ENCODE peak calls at places on chromosome 2, in four cellular contexts. I is psoas muscle, W is OCI-LY7, J is stomach. Y is an unnamed sample. For H3K9me3 and H3K4me1, the result is how much of the 10 kb centered on the place peaks cover.

GRCh38 chr2:98521266-98521665 is 76.6 kb downstream of the INPP4A start:
- DNase-seq in I (no peak), W (no peak), J (no peak), Y (no peak)

GRCh38 chr2:18907508-18907907 is 318.1 kb upstream of the NT5C1B start:
- DNase-seq in I (no peak), J (no peak), W (no peak), Y (no peak)

GRCh38 chr2:96962567-96963203 is 23.7 kb downstream of the FAM178B start:
- DNase-seq in J (no peak), W (peak), I (peak), Y (no peak)

GRCh38 chr2:214896287-214896686 is 86.8 kb upstream of the BARD1 start:
- DNase-seq in I (no peak), W (no peak), J (no peak), Y (no peak)

GRCh38 chr2:126797622-126798275 is 100.9 kb upstream of the TEX51 start:
- DNase-seq in J (peak), W (no peak), I (no peak), Y (no peak)

GRCh38 chr2:100577777-100578176 is 15.0 kb downstream of the PDCL3 start:
- DNase-seq in I (no peak), W (no peak), J (no peak), Y (no peak)

GRCh38 chr2:21118302-21118920 is 5.4 kb upstream of the TDRD15 start:
- DNase-seq in J (no peak), I (no peak), W (peak), Y (peak)

GRCh38 chr2:149686677-149687427 is 99.3 kb upstream of the MMADHC start:
- DNase-seq in J (no peak), W (no peak), I (peak), Y (peak)

GRCh38 chr2:186709529-186710455 is 15.9 kb downstream of the FAM171B start:
- DNase-seq in I (no peak), W (no peak), J (no peak), Y (no peak)

GRCh38 chr2:27655155-27655951 is 8.1 kb downstream of the SUPT7L start:
- DNase-seq in J (no peak), W (no peak), I (no peak), Y (no peak)

GRCh38 chr2:120287183-120288015 is 34.7 kb downstream of the RALB start:
- DNase-seq in I (no peak), J (no peak), W (no peak), Y (no peak)

GRCh38 chr2:181656450-181657261 is at the start of gene CERKL:
- DNase-seq in W (no peak), J (peak), I (peak), Y (peak)

GRCh38 chr2:119256574-119256921 is 32.9 kb downstream of the STEAP3 start:
- DNase-seq in J (no peak), I (no peak), W (no peak), Y (no peak)

GRCh38 chr2:223101340-223102039 is 49.5 kb downstream of the KCNE4 start:
- DNase-seq in W (peak), J (peak), I (no peak), Y (no peak)

GRCh38 chr2:177241771-177242135 is 22.8 kb downstream of the NFE2L2 start:
- DNase-seq in W (no peak), J (no peak), I (no peak), Y (no peak)
- H3K4me3 ChIP-seq in W (no peak), J (no peak), I (peak), Y (peak)

DNA sequence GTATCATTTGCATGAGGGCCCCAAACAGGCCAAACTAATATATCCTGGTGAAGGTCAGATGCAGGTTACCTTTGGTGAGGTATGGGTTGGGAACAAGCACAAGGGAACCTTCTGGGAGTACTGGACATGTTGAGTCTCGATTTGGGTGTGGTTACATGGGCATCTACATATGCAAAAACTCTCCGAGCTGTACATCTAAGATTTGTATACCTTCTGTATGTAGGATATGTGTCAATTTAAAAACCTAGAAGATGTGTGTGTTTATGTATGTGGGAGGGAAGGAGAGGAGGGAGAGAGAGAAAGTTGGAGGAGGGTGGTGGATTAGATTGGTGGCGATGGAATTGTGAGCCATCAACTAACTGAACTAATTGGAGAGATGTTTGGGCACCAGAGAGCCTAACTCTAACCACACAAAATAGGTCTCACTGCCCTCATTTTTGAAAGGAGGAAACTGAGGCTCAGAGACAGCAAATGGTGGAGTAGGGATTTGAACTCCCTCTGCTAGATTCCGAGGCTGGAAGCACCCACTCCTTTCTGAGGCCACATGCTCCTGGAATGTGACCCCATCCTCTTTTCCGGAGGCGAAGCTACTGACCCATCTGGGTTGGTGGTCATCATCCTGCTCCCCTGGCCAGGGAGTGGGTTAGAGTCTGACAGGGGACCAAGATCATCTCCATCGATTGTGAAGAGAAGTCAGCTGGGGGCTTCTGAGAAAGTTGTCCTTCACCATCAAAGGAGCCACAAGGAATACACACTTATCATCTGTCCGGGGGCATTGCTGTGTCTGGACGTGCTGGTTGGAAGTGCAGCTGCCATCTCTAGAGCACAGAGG is 107.3 kb upstream of the MYCN start:
- DNase-seq in J (no peak), I (no peak), W (no peak), Y (no peak)
- H3K9me3 ChIP-seq in J (under half), I (under half), W (under half), Y (under half)

GRCh38 chr2:67446504-67446911 is 49.4 kb downstream of the ETAA1 start:
- DNase-seq in W (no peak), J (no peak), I (no peak), Y (no peak)

GRCh38 chr2:67451086-67451832 is 54.1 kb downstream of the ETAA1 start:
- DNase-seq in J (peak), W (no peak), I (no peak), Y (no peak)

GRCh38 chr2:67453365-67453764 is 56.2 kb downstream of the ETAA1 start:
- DNase-seq in I (no peak), J (no peak), W (no peak), Y (no peak)

GRCh38 chr2:67445652-67446268 is 48.6 kb downstream of the ETAA1 start:
- DNase-seq in J (no peak), W (no peak), I (no peak), Y (no peak)

GRCh38 chr2:67448648-67449047 is 51.5 kb downstream of the ETAA1 start:
- DNase-seq in W (no peak), J (no peak), I (no peak), Y (no peak)
- H3K4me1 ChIP-seq in W (under half), J (under half), I (under half), Y (under half)

GRCh38 chr2:42171396-42171971 is 2.3 kb downstream of the EML4 start:
- DNase-seq in J (no peak), I (no peak), W (peak), Y (no peak)
- H3K4me3 ChIP-seq in J (peak), I (peak), W (peak), Y (peak)

GRCh38 chr2:89818873-89819272 is 1127.4 kb downstream of the RPIA start:
- DNase-seq in J (no peak), I (no peak), W (no peak), Y (no peak)
- H3K9me3 ChIP-seq in J (half or more), I (half or more), W (half or more), Y (under half)

GRCh38 chr2:146004470-146004869 is 1484.6 kb upstream of the ZEB2 start:
- DNase-seq in W (no peak), J (no peak), I (no peak), Y (no peak)
- H3K4me1 ChIP-seq in W (under half), J (under half), I (under half), Y (under half)

Y was measured in right cardiac atrium.